ENCODE peak calls at places on chromosomes 1 and 21, in five cellular contexts. One of them, this sample, is unnamed.

GRCh38 chr1:61295818-61296537 is 213.6 kb downstream of the NFIA start:
- DNase-seq in transverse colon: no peak
- DNase-seq in H1: no peak
- DNase-seq in breast epithelium: no peak
- DNase-seq in HCT116: no peak
- DNase-seq in this sample: no peak

GRCh38 chr1:182617734-182618288 is 13.6 kb upstream of the RGS16 start:
- DNase-seq in transverse colon: no peak
- DNase-seq in H1: no peak
- DNase-seq in breast epithelium: no peak
- DNase-seq in HCT116: peak; percentile 32
- DNase-seq in this sample: no peak

GRCh38 chr21:34517491-34518245 is 5.7 kb upstream of the KCNE1 start:
- DNase-seq in transverse colon: no peak
- DNase-seq in HCT116: no peak
- DNase-seq in breast epithelium: no peak
- DNase-seq in H1: no peak
- DNase-seq in this sample: no peak

GRCh38 chr1:62903522-62903921 is 119.6 kb downstream of the ATG4C start:
- DNase-seq in HCT116: no peak
- DNase-seq in transverse colon: no peak
- DNase-seq in breast epithelium: no peak
- DNase-seq in H1: no peak
- DNase-seq in this sample: no peak

GRCh38 chr1:115474166-115474565 is 136.1 kb upstream of the NGF start:
- DNase-seq in transverse colon: no peak
- DNase-seq in HCT116: no peak
- DNase-seq in breast epithelium: no peak
- DNase-seq in H1: no peak
- DNase-seq in this sample: no peak

GRCh38 chr1:89659322-89660061 is 26.6 kb downstream of the LRRC8C start:
- DNase-seq in H1: no peak
- DNase-seq in transverse colon: no peak
- DNase-seq in HCT116: no peak
- DNase-seq in breast epithelium: no peak
- DNase-seq in this sample: no peak

GRCh38 chr1:202576816-202577215 is 133.4 kb downstream of the SYT2 start:
- DNase-seq in H1: no peak
- DNase-seq in transverse colon: no peak
- DNase-seq in breast epithelium: no peak
- DNase-seq in HCT116: no peak
- DNase-seq in this sample: peak; percentile 41

GRCh38 chr21:35481005-35481404 is 431.9 kb upstream of the RUNX1 start:
- DNase-seq in H1: no peak
- DNase-seq in breast epithelium: no peak
- DNase-seq in HCT116: no peak
- DNase-seq in transverse colon: no peak
- DNase-seq in this sample: no peak

GRCh38 chr21:31538821-31539220 is 120.7 kb upstream of the SOD1 start:
- DNase-seq in HCT116: no peak
- DNase-seq in transverse colon: no peak
- DNase-seq in breast epithelium: no peak
- DNase-seq in H1: no peak
- DNase-seq in this sample: no peak

GRCh38 chr1:193437785-193438184 is 251.4 kb upstream of the B3GALT2 start:
- DNase-seq in breast epithelium: no peak
- DNase-seq in H1: no peak
- DNase-seq in HCT116: no peak
- DNase-seq in transverse colon: no peak
- DNase-seq in this sample: peak; percentile 6

GRCh38 chr1:236425031-236425663 is 31.1 kb downstream of the EDARADD start:
- DNase-seq in HCT116: no peak
- DNase-seq in transverse colon: no peak
- DNase-seq in H1: no peak
- DNase-seq in breast epithelium: no peak
- DNase-seq in this sample: no peak

GRCh38 chr21:33058468-33059318 is 11.2 kb upstream of the OLIG1 start:
- DNase-seq in H1: no peak
- DNase-seq in breast epithelium: no peak
- DNase-seq in HCT116: no peak
- DNase-seq in transverse colon: no peak
- DNase-seq in this sample: peak; percentile 53

GRCh38 chr21:34690793-34691175 is 22.0 kb downstream of the CLIC6 start:
- DNase-seq in HCT116: no peak
- DNase-seq in breast epithelium: no peak
- DNase-seq in H1: no peak
- DNase-seq in transverse colon: no peak
- DNase-seq in this sample: no peak

GRCh38 chr21:38773108-38774061 is 32.3 kb upstream of the ETS2 start:
- DNase-seq in H1: no peak
- DNase-seq in HCT116: peak; percentile 81
- DNase-seq in breast epithelium: no peak
- DNase-seq in transverse colon: no peak
- DNase-seq in this sample: no peak

GRCh38 chr1:41512701-41513387 is 28.4 kb upstream of the EDN2 start:
- DNase-seq in transverse colon: no peak
- DNase-seq in HCT116: no peak
- DNase-seq in breast epithelium: no peak
- DNase-seq in H1: no peak
- DNase-seq in this sample: no peak

GRCh38 chr1:41515131-41515678 is 30.7 kb upstream of the EDN2 start:
- DNase-seq in H1: no peak
- DNase-seq in breast epithelium: peak; percentile 84
- DNase-seq in HCT116: no peak
- DNase-seq in transverse colon: peak; percentile 65
- DNase-seq in this sample: no peak

GRCh38 chr1:41514381-41514780 is 29.9 kb upstream of the EDN2 start:
- DNase-seq in breast epithelium: no peak
- DNase-seq in HCT116: no peak
- DNase-seq in transverse colon: peak; percentile 71
- DNase-seq in H1: no peak
- DNase-seq in this sample: no peak

GRCh38 chr1:41511239-41511540 is 26.7 kb upstream of the EDN2 start:
- DNase-seq in transverse colon: no peak
- DNase-seq in breast epithelium: no peak
- DNase-seq in HCT116: no peak
- DNase-seq in H1: no peak
- DNase-seq in this sample: no peak

DNA sequence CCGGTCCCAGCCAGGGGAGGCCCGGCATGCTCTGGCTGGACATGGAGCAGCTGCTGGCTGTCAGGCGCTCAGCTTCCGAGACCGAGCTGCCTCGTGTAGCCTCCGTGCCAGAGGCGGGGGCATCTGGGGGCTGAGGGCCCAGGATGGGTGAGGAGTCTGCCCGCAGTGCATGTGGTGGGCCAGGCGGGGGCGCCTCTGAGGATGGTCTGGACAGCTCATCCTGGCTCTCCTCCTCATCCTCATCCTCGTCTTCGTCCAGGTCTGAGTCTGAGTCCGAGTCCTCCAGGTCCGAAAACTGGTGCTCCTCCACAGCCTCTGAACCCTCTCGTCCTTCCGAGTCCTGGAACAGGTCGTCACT is 28.9 kb upstream of the EDN2 start:
- DNase-seq in HCT116: no peak
- DNase-seq in breast epithelium: no peak
- DNase-seq in H1: no peak
- DNase-seq in transverse colon: no peak
- DNase-seq in this sample: no peak
- TF ChIP-seq CTCF in HCT116: no peak
- TF ChIP-seq CTCF in breast epithelium: no peak
- TF ChIP-seq CTCF in H1: peak; percentile 85
- TF ChIP-seq CTCF in transverse colon: no peak
- TF ChIP-seq CTCF in this sample: no peak

GRCh38 chr1:99763956-99764355 is 2.5 kb downstream of the FRRS1 start:
- DNase-seq in breast epithelium: no peak
- DNase-seq in transverse colon: no peak
- DNase-seq in H1: no peak
- DNase-seq in HCT116: no peak
- DNase-seq in this sample: no peak

GRCh38 chr1:99766378-99766800 is at the start of gene FRRS1:
- DNase-seq in HCT116: peak; percentile 85
- DNase-seq in H1: peak; percentile 29
- DNase-seq in breast epithelium: no peak
- DNase-seq in transverse colon: peak; percentile 75
- DNase-seq in this sample: peak; percentile 83

GRCh38 chr1:99767996-99768524 is 1.6 kb upstream of the FRRS1 start:
- DNase-seq in transverse colon: no peak
- DNase-seq in breast epithelium: no peak
- DNase-seq in H1: no peak
- DNase-seq in HCT116: no peak
- DNase-seq in this sample: no peak

GRCh38 chr1:99764439-99764838 is 2.0 kb downstream of the FRRS1 start:
- DNase-seq in HCT116: no peak
- DNase-seq in H1: no peak
- DNase-seq in breast epithelium: no peak
- DNase-seq in transverse colon: no peak
- DNase-seq in this sample: no peak

DNA sequence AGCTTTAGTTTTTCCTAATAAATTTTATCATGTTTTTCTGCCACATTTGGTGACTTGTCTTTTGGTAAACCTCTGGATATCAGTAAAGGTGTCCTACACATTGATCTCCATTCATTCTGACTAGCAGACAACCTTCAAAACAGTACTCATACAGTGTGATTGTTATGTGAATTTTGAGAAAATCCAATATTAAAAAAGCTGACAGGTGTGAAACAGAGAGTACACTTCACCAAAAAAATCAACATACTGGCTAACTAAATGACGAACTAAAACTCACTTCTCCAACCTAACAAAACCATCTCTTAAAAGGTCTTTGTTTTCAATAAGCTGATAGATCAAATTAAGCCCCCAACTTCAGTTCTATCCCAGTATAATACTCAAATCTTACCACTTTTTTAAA is 1.5 kb downstream of the FRRS1 start:
- DNase-seq in HCT116: no peak
- DNase-seq in breast epithelium: no peak
- DNase-seq in transverse colon: no peak
- DNase-seq in H1: no peak
- DNase-seq in this sample: no peak
- TF ChIP-seq POLR2AphosphoS5 in HCT116: no peak
- TF ChIP-seq POLR2AphosphoS5 in breast epithelium: no peak
- TF ChIP-seq POLR2AphosphoS5 in transverse colon: no peak
- TF ChIP-seq POLR2AphosphoS5 in H1: no peak
- TF ChIP-seq POLR2AphosphoS5 in this sample: no peak

GRCh38 chr1:209783338-209783737 is 1.0 kb downstream of the C1orf74 start:
- DNase-seq in H1: no peak
- DNase-seq in transverse colon: no peak
- DNase-seq in breast epithelium: no peak
- DNase-seq in HCT116: no peak
- DNase-seq in this sample: no peak

GRCh38 chr1:209785592-209785991 is 1.2 kb upstream of the C1orf74 start:
- DNase-seq in H1: no peak
- DNase-seq in transverse colon: no peak
- DNase-seq in HCT116: no peak
- DNase-seq in breast epithelium: no peak
- DNase-seq in this sample: peak; percentile 59

GRCh38 chr1:209787551-209787950 is 3.2 kb upstream of the C1orf74 start:
- DNase-seq in transverse colon: peak; percentile 54
- DNase-seq in H1: no peak
- DNase-seq in breast epithelium: no peak
- DNase-seq in HCT116: no peak
- DNase-seq in this sample: peak; percentile 92

GRCh38 chr1:209780276-209780675 is 4.1 kb downstream of the C1orf74 start:
- DNase-seq in HCT116: no peak
- DNase-seq in breast epithelium: no peak
- DNase-seq in H1: no peak
- DNase-seq in transverse colon: no peak
- DNase-seq in this sample: no peak

GRCh38 chr1:209784276-209785169 is at the start of gene C1orf74:
- DNase-seq in HCT116: peak; percentile 93
- DNase-seq in transverse colon: peak; percentile 99
- DNase-seq in breast epithelium: peak; percentile 99
- DNase-seq in H1: peak; percentile 95
- DNase-seq in this sample: peak; percentile 98
- TF ChIP-seq CTCF in HCT116: no peak
- TF ChIP-seq CTCF in transverse colon: no peak
- TF ChIP-seq CTCF in breast epithelium: peak; percentile 7
- TF ChIP-seq CTCF in H1: no peak
- TF ChIP-seq CTCF in this sample: peak; percentile 33

GRCh38 chr1:223815020-223815853 is 30.5 kb downstream of the TP53BP2 start:
- DNase-seq in breast epithelium: no peak
- DNase-seq in H1: no peak
- DNase-seq in transverse colon: no peak
- DNase-seq in HCT116: no peak
- DNase-seq in this sample: no peak

GRCh38 chr1:223819730-223820514 is 25.8 kb downstream of the TP53BP2 start:
- DNase-seq in breast epithelium: no peak
- DNase-seq in transverse colon: no peak
- DNase-seq in HCT116: no peak
- DNase-seq in H1: no peak
- DNase-seq in this sample: no peak

GRCh38 chr1:223811634-223812101 is 34.1 kb downstream of the TP53BP2 start:
- DNase-seq in HCT116: peak; percentile 15
- DNase-seq in breast epithelium: no peak
- DNase-seq in transverse colon: no peak
- DNase-seq in H1: no peak
- DNase-seq in this sample: no peak

GRCh38 chr1:223813645-223814044 is 32.1 kb downstream of the TP53BP2 start:
- DNase-seq in transverse colon: no peak
- DNase-seq in breast epithelium: no peak
- DNase-seq in HCT116: no peak
- DNase-seq in H1: no peak
- DNase-seq in this sample: no peak

DNA sequence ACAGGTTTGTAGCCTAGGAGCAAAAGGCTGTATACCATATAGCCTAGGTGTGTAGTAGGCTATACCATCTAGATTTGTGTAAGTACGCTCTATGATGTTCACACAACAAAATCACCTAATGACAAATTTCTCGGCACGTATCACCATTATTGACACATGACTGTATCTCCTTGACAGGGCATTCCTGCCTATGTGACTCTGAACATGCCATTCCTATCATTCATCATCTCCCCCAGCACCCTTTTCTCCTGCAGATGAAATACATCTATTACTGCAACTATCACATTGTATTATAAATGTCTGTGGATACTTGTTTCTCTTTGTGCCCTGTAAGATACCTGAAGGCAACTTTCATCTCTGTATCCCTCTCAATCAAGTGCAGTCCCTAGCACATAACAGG is 29.9 kb downstream of the TP53BP2 start:
- DNase-seq in transverse colon: no peak
- DNase-seq in breast epithelium: no peak
- DNase-seq in HCT116: no peak
- DNase-seq in H1: no peak
- DNase-seq in this sample: no peak
- TF ChIP-seq POLR2AphosphoS5 in transverse colon: no peak
- TF ChIP-seq POLR2AphosphoS5 in breast epithelium: no peak
- TF ChIP-seq POLR2AphosphoS5 in HCT116: no peak
- TF ChIP-seq POLR2AphosphoS5 in H1: no peak
- TF ChIP-seq POLR2AphosphoS5 in this sample: no peak

This sample was measured in prostate gland.